ENCODE peak calls at places on chromosomes 12 and 14, in seven cellular contexts. One of them, this sample, is unnamed.

GRCh38 chr12:97957109-97957508 is 494.5 kb downstream of the RMST start:
- DNase-seq in mucosa of descending colon: no peak
- DNase-seq in Caco-2: no peak
- DNase-seq in foreskin fibroblast: no peak
- DNase-seq in lung: no peak
- DNase-seq in astrocyte of the cerebellum: no peak
- DNase-seq in CD8-positive, alpha-beta T cell: no peak
- DNase-seq in this sample: no peak

GRCh38 chr12:14993537-14994266 is 20.9 kb downstream of the PDE6H start:
- DNase-seq in mucosa of descending colon: no peak
- DNase-seq in Caco-2: no peak
- DNase-seq in foreskin fibroblast: peak
- DNase-seq in lung: no peak
- DNase-seq in astrocyte of the cerebellum: no peak
- DNase-seq in CD8-positive, alpha-beta T cell: peak
- DNase-seq in this sample: no peak

GRCh38 chr14:67331368-67332125 is 28.1 kb downstream of the ATP6V1D start:
- DNase-seq in mucosa of descending colon: no peak
- DNase-seq in Caco-2: no peak
- DNase-seq in foreskin fibroblast: peak
- DNase-seq in lung: no peak
- DNase-seq in astrocyte of the cerebellum: peak
- DNase-seq in CD8-positive, alpha-beta T cell: no peak
- DNase-seq in this sample: no peak

GRCh38 chr12:57522887-57523705 is 472 bp downstream of the MBD6 start:
- DNase-seq in mucosa of descending colon: peak
- DNase-seq in Caco-2: peak
- DNase-seq in foreskin fibroblast: no peak
- DNase-seq in lung: peak
- DNase-seq in astrocyte of the cerebellum: no peak
- DNase-seq in CD8-positive, alpha-beta T cell: peak
- DNase-seq in this sample: peak

GRCh38 chr12:113167868-113168267 is 17.4 kb downstream of the DDX54 start:
- DNase-seq in mucosa of descending colon: no peak
- DNase-seq in Caco-2: no peak
- DNase-seq in foreskin fibroblast: no peak
- DNase-seq in lung: no peak
- DNase-seq in astrocyte of the cerebellum: no peak
- DNase-seq in CD8-positive, alpha-beta T cell: no peak
- DNase-seq in this sample: no peak

GRCh38 chr12:67161322-67161918 is 107.7 kb upstream of the CAND1 start:
- DNase-seq in mucosa of descending colon: no peak
- DNase-seq in Caco-2: peak
- DNase-seq in foreskin fibroblast: peak
- DNase-seq in lung: peak
- DNase-seq in astrocyte of the cerebellum: no peak
- DNase-seq in CD8-positive, alpha-beta T cell: peak
- DNase-seq in this sample: no peak

GRCh38 chr12:116152268-116152667 is 125.2 kb downstream of the MED13L start:
- DNase-seq in mucosa of descending colon: no peak
- DNase-seq in Caco-2: no peak
- DNase-seq in foreskin fibroblast: no peak
- DNase-seq in lung: no peak
- DNase-seq in astrocyte of the cerebellum: peak
- DNase-seq in CD8-positive, alpha-beta T cell: no peak
- DNase-seq in this sample: no peak

GRCh38 chr14:63759454-63759853 is 31.6 kb upstream of the SGPP1 start:
- DNase-seq in mucosa of descending colon: no peak
- DNase-seq in Caco-2: no peak
- DNase-seq in foreskin fibroblast: peak
- DNase-seq in lung: no peak
- DNase-seq in astrocyte of the cerebellum: no peak
- DNase-seq in CD8-positive, alpha-beta T cell: no peak
- DNase-seq in this sample: no peak

GRCh38 chr12:111785651-111786050 is 18.9 kb downstream of the ALDH2 start:
- DNase-seq in mucosa of descending colon: no peak
- DNase-seq in Caco-2: no peak
- DNase-seq in foreskin fibroblast: no peak
- DNase-seq in lung: no peak
- DNase-seq in astrocyte of the cerebellum: no peak
- DNase-seq in CD8-positive, alpha-beta T cell: no peak
- DNase-seq in this sample: no peak

GRCh38 chr14:106586098-106586704 is 1059.8 kb downstream of the TMEM121 start:
- DNase-seq in mucosa of descending colon: peak
- DNase-seq in Caco-2: peak
- DNase-seq in foreskin fibroblast: no peak
- DNase-seq in lung: no peak
- DNase-seq in astrocyte of the cerebellum: no peak
- DNase-seq in CD8-positive, alpha-beta T cell: peak
- DNase-seq in this sample: no peak

GRCh38 chr12:62261876-62262275 is 1.7 kb downstream of the USP15 start:
- DNase-seq in mucosa of descending colon: no peak
- DNase-seq in Caco-2: no peak
- DNase-seq in foreskin fibroblast: no peak
- DNase-seq in lung: no peak
- DNase-seq in astrocyte of the cerebellum: no peak
- DNase-seq in CD8-positive, alpha-beta T cell: no peak
- DNase-seq in this sample: no peak

GRCh38 chr14:20671597-20672283 is 12.6 kb upstream of the RNASE4 start:
- DNase-seq in mucosa of descending colon: no peak
- DNase-seq in Caco-2: no peak
- DNase-seq in foreskin fibroblast: no peak
- DNase-seq in lung: no peak
- DNase-seq in astrocyte of the cerebellum: no peak
- DNase-seq in CD8-positive, alpha-beta T cell: no peak
- DNase-seq in this sample: no peak

GRCh38 chr12:123614110-123614509 is 12.2 kb downstream of the DDX55 start:
- DNase-seq in mucosa of descending colon: no peak
- DNase-seq in Caco-2: no peak
- DNase-seq in foreskin fibroblast: no peak
- DNase-seq in lung: no peak
- DNase-seq in astrocyte of the cerebellum: no peak
- DNase-seq in CD8-positive, alpha-beta T cell: no peak
- DNase-seq in this sample: no peak

GRCh38 chr12:76144253-76144564 is 59.7 kb upstream of the NAP1L1 start:
- DNase-seq in mucosa of descending colon: no peak
- DNase-seq in Caco-2: no peak
- DNase-seq in foreskin fibroblast: peak
- DNase-seq in lung: no peak
- DNase-seq in astrocyte of the cerebellum: no peak
- DNase-seq in CD8-positive, alpha-beta T cell: peak
- DNase-seq in this sample: no peak

GRCh38 chr14:49594347-49595089 is 4.2 kb upstream of the LRR1 start:
- DNase-seq in mucosa of descending colon: no peak
- DNase-seq in Caco-2: peak
- DNase-seq in foreskin fibroblast: peak
- DNase-seq in lung: peak
- DNase-seq in astrocyte of the cerebellum: no peak
- DNase-seq in CD8-positive, alpha-beta T cell: no peak
- DNase-seq in this sample: no peak

GRCh38 chr14:34111933-34112332 is 161.1 kb upstream of the EGLN3 start:
- DNase-seq in mucosa of descending colon: no peak
- DNase-seq in Caco-2: no peak
- DNase-seq in foreskin fibroblast: no peak
- DNase-seq in lung: no peak
- DNase-seq in astrocyte of the cerebellum: no peak
- DNase-seq in CD8-positive, alpha-beta T cell: no peak
- DNase-seq in this sample: no peak

GRCh38 chr12:119308743-119309456 is 25.6 kb upstream of the CCDC60 start:
- DNase-seq in mucosa of descending colon: no peak
- DNase-seq in Caco-2: no peak
- DNase-seq in foreskin fibroblast: no peak
- DNase-seq in lung: no peak
- DNase-seq in astrocyte of the cerebellum: no peak
- DNase-seq in CD8-positive, alpha-beta T cell: no peak
- DNase-seq in this sample: no peak

GRCh38 chr12:127485528-127485927 is 781.4 kb upstream of the TMEM132C start:
- DNase-seq in mucosa of descending colon: no peak
- DNase-seq in Caco-2: no peak
- DNase-seq in foreskin fibroblast: peak
- DNase-seq in lung: no peak
- DNase-seq in astrocyte of the cerebellum: peak
- DNase-seq in CD8-positive, alpha-beta T cell: no peak
- DNase-seq in this sample: peak

GRCh38 chr12:69948874-69949273 is 123.8 kb downstream of the MYRFL start:
- DNase-seq in mucosa of descending colon: no peak
- DNase-seq in Caco-2: no peak
- DNase-seq in foreskin fibroblast: no peak
- DNase-seq in lung: no peak
- DNase-seq in astrocyte of the cerebellum: no peak
- DNase-seq in CD8-positive, alpha-beta T cell: no peak
- DNase-seq in this sample: no peak

DNA sequence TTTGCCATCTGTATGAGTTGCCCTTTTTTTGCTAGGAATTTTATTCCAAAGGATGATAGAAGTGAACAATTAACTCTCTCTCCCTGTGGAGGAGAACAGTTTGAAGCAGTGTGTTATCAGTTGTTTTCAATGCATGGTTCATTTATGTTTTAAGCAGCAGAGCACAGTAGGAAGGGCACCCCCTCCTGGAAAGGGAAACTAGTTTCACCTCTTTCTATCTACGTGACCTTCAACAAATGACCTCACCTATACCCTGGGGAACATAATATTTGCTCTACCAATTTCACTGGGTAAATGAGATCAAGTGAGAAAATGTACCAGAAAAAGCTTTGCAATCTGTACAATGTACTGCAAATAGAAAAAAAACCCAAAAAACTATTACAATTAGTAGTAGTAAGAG is 5.4 kb upstream of the DCP1B start:
- DNase-seq in mucosa of descending colon: no peak
- DNase-seq in Caco-2: no peak
- DNase-seq in foreskin fibroblast: no peak
- DNase-seq in lung: no peak
- DNase-seq in astrocyte of the cerebellum: no peak
- DNase-seq in CD8-positive, alpha-beta T cell: no peak
- DNase-seq in this sample: no peak
- TF ChIP-seq CTCF in mucosa of descending colon: no peak
- TF ChIP-seq CTCF in Caco-2: peak
- TF ChIP-seq CTCF in foreskin fibroblast: no peak
- TF ChIP-seq CTCF in lung: no peak
- TF ChIP-seq CTCF in astrocyte of the cerebellum: no peak
- TF ChIP-seq CTCF in CD8-positive, alpha-beta T cell: no peak
- TF ChIP-seq CTCF in this sample: no peak

DNA sequence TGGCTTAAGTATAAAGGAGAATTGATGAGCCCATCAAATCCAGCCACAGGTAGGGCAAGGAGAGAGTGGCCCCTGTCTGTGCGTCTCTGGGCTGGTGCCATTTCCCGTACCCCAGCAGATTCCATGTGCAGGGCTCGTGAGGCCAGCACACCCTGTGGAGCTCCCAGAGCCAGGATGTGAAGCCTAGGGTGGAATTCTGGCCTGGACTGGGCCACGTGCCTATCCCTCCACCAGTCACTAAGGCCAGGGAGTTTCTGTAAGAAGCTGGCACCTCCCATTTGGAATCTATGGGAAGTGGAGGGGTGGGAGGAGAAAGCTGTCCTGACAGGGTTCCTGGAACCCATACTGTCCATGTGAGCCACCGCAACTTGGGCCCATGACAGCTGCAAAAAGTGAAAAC is 148.5 kb downstream of the FOXN3 start:
- DNase-seq in mucosa of descending colon: no peak
- DNase-seq in Caco-2: no peak
- DNase-seq in foreskin fibroblast: no peak
- DNase-seq in lung: no peak
- DNase-seq in astrocyte of the cerebellum: no peak
- DNase-seq in CD8-positive, alpha-beta T cell: no peak
- DNase-seq in this sample: no peak
- H3K4me3 ChIP-seq in mucosa of descending colon: no peak
- H3K4me3 ChIP-seq in Caco-2: no peak
- H3K4me3 ChIP-seq in foreskin fibroblast: no peak
- H3K4me3 ChIP-seq in lung: no peak
- H3K4me3 ChIP-seq in astrocyte of the cerebellum: no peak
- H3K4me3 ChIP-seq in CD8-positive, alpha-beta T cell: no peak
- H3K4me3 ChIP-seq in this sample: no peak

DNA sequence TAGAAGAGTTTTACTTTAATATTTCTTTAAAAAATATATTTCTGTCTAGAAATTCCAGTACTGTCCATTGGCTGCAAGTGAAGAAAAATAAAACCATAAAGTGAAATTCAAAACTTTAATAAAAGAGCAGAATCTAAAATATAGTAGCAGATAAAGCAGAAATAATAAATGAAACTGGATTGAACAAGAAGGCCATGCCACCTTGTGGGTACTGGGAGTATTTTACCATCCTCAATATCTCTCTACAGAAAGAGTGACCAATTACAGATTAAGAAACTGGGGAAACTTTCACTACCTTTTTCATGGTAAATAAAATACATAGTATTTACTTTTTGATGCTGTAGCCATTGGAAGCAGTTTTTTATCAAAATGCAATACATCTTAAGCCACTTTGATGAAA is 220.5 kb downstream of the BCAT1 start:
- DNase-seq in mucosa of descending colon: no peak
- DNase-seq in Caco-2: no peak
- DNase-seq in foreskin fibroblast: peak
- DNase-seq in lung: no peak
- DNase-seq in astrocyte of the cerebellum: peak
- DNase-seq in CD8-positive, alpha-beta T cell: no peak
- DNase-seq in this sample: no peak
- TF ChIP-seq CTCF in mucosa of descending colon: no peak
- TF ChIP-seq CTCF in Caco-2: peak
- TF ChIP-seq CTCF in foreskin fibroblast: peak
- TF ChIP-seq CTCF in lung: no peak
- TF ChIP-seq CTCF in astrocyte of the cerebellum: peak
- TF ChIP-seq CTCF in CD8-positive, alpha-beta T cell: no peak
- TF ChIP-seq CTCF in this sample: peak

GRCh38 chr12:54010053-54010971 is 1.5 kb downstream of the HOXC8 start:
- DNase-seq in mucosa of descending colon: peak
- DNase-seq in Caco-2: no peak
- DNase-seq in foreskin fibroblast: no peak
- DNase-seq in lung: no peak
- DNase-seq in astrocyte of the cerebellum: no peak
- DNase-seq in CD8-positive, alpha-beta T cell: no peak
- DNase-seq in this sample: no peak
- H3K4me3 ChIP-seq in mucosa of descending colon: no peak
- H3K4me3 ChIP-seq in Caco-2: peak
- H3K4me3 ChIP-seq in foreskin fibroblast: no peak
- H3K4me3 ChIP-seq in lung: no peak
- H3K4me3 ChIP-seq in astrocyte of the cerebellum: no peak
- H3K4me3 ChIP-seq in CD8-positive, alpha-beta T cell: no peak
- H3K4me3 ChIP-seq in this sample: no peak

GRCh38 chr14:78240567-78240966 is 70.4 kb downstream of the NRXN3 start:
- DNase-seq in mucosa of descending colon: no peak
- DNase-seq in Caco-2: no peak
- DNase-seq in foreskin fibroblast: no peak
- DNase-seq in lung: no peak
- DNase-seq in astrocyte of the cerebellum: no peak
- DNase-seq in CD8-positive, alpha-beta T cell: no peak
- DNase-seq in this sample: no peak

GRCh38 chr14:78243187-78243586 is 73.0 kb downstream of the NRXN3 start:
- DNase-seq in mucosa of descending colon: no peak
- DNase-seq in Caco-2: no peak
- DNase-seq in foreskin fibroblast: no peak
- DNase-seq in lung: no peak
- DNase-seq in astrocyte of the cerebellum: no peak
- DNase-seq in CD8-positive, alpha-beta T cell: no peak
- DNase-seq in this sample: no peak

DNA sequence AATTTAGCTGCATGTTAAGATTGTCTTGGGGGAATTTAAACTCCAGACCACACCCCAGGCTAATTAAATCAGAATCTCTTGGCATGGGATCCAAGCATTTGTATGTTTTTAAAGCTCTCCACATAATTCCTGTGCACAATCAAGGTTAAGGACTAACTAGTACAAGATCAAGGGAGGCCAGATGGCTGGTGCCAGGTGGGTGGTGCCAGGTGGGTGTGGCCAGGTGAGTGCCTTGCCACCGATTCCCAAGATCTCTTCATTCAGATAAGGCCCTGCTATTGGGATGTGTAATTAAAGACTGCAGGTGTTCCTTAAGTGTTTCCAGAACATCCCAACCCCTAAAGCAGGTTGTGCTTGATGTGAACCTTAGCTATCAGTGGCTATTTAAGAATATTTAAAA is 75.1 kb downstream of the NRXN3 start:
- DNase-seq in mucosa of descending colon: peak
- DNase-seq in Caco-2: no peak
- DNase-seq in foreskin fibroblast: no peak
- DNase-seq in lung: peak
- DNase-seq in astrocyte of the cerebellum: no peak
- DNase-seq in CD8-positive, alpha-beta T cell: no peak
- DNase-seq in this sample: no peak
- TF ChIP-seq CTCF in mucosa of descending colon: no peak
- TF ChIP-seq CTCF in Caco-2: no peak
- TF ChIP-seq CTCF in foreskin fibroblast: no peak
- TF ChIP-seq CTCF in lung: no peak
- TF ChIP-seq CTCF in astrocyte of the cerebellum: no peak
- TF ChIP-seq CTCF in CD8-positive, alpha-beta T cell: no peak
- TF ChIP-seq CTCF in this sample: no peak